ENCODE peak calls at places on chromosomes 4 and X, in five cellular contexts. D is left lung, V is IMR-90, N is upper lobe of right lung, H is gastrocnemius medialis. M is an unnamed sample.

GRCh38 chr4:73729534-73730165 is 10.7 kb upstream of the CXCL8 start:
- DNase-seq in N (peak), H (peak), V (peak), D (peak), M (peak)

GRCh38 chr4:139740531-139741041 is 75.0 kb downstream of the MGST2 start:
- DNase-seq in H (peak), N (peak), V (peak), D (peak), M (peak)

GRCh38 chr4:72591547-72591946 is 22.5 kb upstream of the ADAMTS3 start:
- DNase-seq in D (no peak), H (no peak), V (no peak), N (no peak), M (no peak)

GRCh38 chr4:121728798-121729226 is 32.0 kb upstream of the ANXA5 start:
- DNase-seq in D (no peak), H (no peak), V (peak), N (no peak), M (no peak)

GRCh38 chr4:73684097-73684496 is 56.3 kb upstream of the CXCL8 start:
- DNase-seq in D (no peak), H (no peak), V (peak), N (no peak), M (no peak)

GRCh38 chr4:186651624-186652023 is 72.0 kb downstream of the FAT1 start:
- DNase-seq in H (no peak), N (no peak), D (no peak), V (no peak), M (no peak)

GRCh38 chr4:1332686-1333085 is 14.3 kb upstream of the UVSSA start:
- DNase-seq in D (no peak), V (no peak), H (no peak), N (no peak), M (no peak)

GRCh38 chr4:13159041-13159620 is 325.0 kb downstream of the RAB28 start:
- DNase-seq in H (no peak), N (no peak), V (no peak), D (no peak), M (no peak)

GRCh38 chrX:153953342-153953830 is 8.9 kb upstream of the RENBP start:
- DNase-seq in H (peak), V (peak), N (peak), D (peak), M (peak)

GRCh38 chrX:24364326-24364725 is 3.9 kb downstream of the SUPT20HL1 start:
- DNase-seq in D (no peak), V (no peak), H (no peak), N (no peak), M (no peak)

GRCh38 chr4:11426716-11427115 is 2.0 kb downstream of the HS3ST1 start:
- DNase-seq in D (no peak), N (no peak), V (no peak), H (no peak), M (no peak)

GRCh38 chr4:48033825-48034413 is 17.3 kb downstream of the NIPAL1 start:
- DNase-seq in H (no peak), D (no peak), V (peak), N (no peak), M (no peak)

GRCh38 chr4:36278789-36279188 is 2.6 kb upstream of the DTHD1 start:
- DNase-seq in D (no peak), V (no peak), H (no peak), N (no peak), M (no peak)

GRCh38 chrX:137566746-137567473 is 983 bp downstream of the ZIC3 start:
- DNase-seq in V (no peak), D (no peak), N (no peak), H (no peak), M (no peak)

GRCh38 chrX:113728937-113729336 is 854.9 kb upstream of the HTR2C start:
- DNase-seq in N (no peak), H (no peak), D (no peak), V (no peak), M (no peak)

GRCh38 chrX:155876704-155877103 is 4.4 kb upstream of the VAMP7 start:
- DNase-seq in N (no peak), V (no peak), H (no peak), D (no peak), M (no peak)

GRCh38 chr4:147831452-147832192 is 99.7 kb downstream of the ARHGAP10 start:
- DNase-seq in N (no peak), V (peak), H (peak), D (no peak), M (no peak)

GRCh38 chr4:73053974-73054480 is 15.5 kb downstream of the COX18 start:
- DNase-seq in V (peak), H (no peak), N (no peak), D (no peak), M (no peak)

GRCh38 chrX:120310861-120311631 is at the start of gene TMEM255A:
- DNase-seq in D (no peak), N (peak), H (no peak), V (no peak), M (no peak)

GRCh38 chr4:110669663-110670062 is 46.8 kb upstream of the PITX2 start:
- DNase-seq in N (no peak), V (no peak), H (peak), D (no peak), M (no peak)

GRCh38 chrX:56569378-56570061 is 6.1 kb downstream of the UBQLN2 start:
- DNase-seq in H (no peak), V (peak), D (no peak), N (no peak), M (no peak)

GRCh38 chr4:87092389-87093141 is 127.9 kb downstream of the KLHL8 start:
- DNase-seq in H (peak), D (peak), N (peak), V (peak), M (peak)

GRCh38 chr4:5791654-5792053 is 80.7 kb downstream of the EVC start:
- DNase-seq in V (no peak), H (no peak), N (peak), D (no peak), M (no peak)

GRCh38 chrX:112868586-112868985 is 28.0 kb upstream of the AMOT start:
- DNase-seq in H (no peak), D (no peak), V (no peak), N (no peak), M (no peak)

GRCh38 chr4:183960912-183961569 is 55.9 kb downstream of the STOX2 start:
- DNase-seq in N (no peak), D (no peak), V (no peak), H (no peak), M (no peak)

GRCh38 chr4:184356366-184356765 is 118.0 kb downstream of the IRF2 start:
- DNase-seq in V (no peak), N (no peak), H (no peak), D (no peak), M (no peak)

GRCh38 chr4:7293703-7294102 is 101.4 kb downstream of the SORCS2 start:
- DNase-seq in H (no peak), N (no peak), V (no peak), D (no peak), M (no peak)

GRCh38 chr4:158496030-158496741 is 25.5 kb upstream of the RXFP1 start:
- DNase-seq in D (peak), V (no peak), N (peak), H (no peak), M (peak)

GRCh38 chr4:1204828-1205591 is 32.6 kb upstream of the SPON2 start:
- DNase-seq in N (peak), D (peak), H (peak), V (no peak), M (peak)

GRCh38 chr4:83890816-83891215 is 354.9 kb downstream of the GPAT3 start:
- DNase-seq in D (no peak), V (no peak), N (no peak), H (no peak), M (no peak)

GRCh38 chr4:83894831-83895230 is 358.9 kb downstream of the GPAT3 start:
- DNase-seq in H (no peak), N (no peak), V (no peak), D (no peak), M (no peak)

GRCh38 chr4:83890231-83890630 is 354.3 kb downstream of the GPAT3 start:
- DNase-seq in D (no peak), N (no peak), V (peak), H (no peak), M (no peak)

DNA sequence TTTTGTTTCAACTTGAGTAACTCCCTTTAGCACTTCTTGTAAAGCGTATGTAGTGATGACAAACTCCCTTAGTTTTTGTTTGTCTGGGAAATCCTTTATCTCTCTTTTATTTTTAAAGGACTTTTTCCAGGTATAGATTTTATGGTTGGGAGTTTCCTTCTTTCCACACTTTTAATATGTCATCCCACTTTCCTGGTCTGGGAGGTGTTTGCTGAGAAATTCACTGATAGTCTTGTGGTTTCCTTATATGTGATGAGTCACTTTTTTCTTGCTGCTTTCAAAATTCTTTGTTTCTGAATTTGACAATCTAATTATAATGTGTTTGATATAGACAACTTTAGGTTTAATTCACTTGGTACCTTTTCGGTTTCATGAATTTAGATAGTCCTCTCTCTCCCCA is 353.9 kb downstream of the GPAT3 start:
- DNase-seq in D (no peak), N (no peak), V (peak), H (no peak), M (no peak)
- H3K4me3 ChIP-seq in D (no peak), N (no peak), V (no peak), H (no peak), M (no peak)

GRCh38 chrX:2343413-2343812 is 157.4 kb downstream of the DHRSX start:
- DNase-seq in H (no peak), N (no peak), V (no peak), D (no peak), M (no peak)
- H3K27ac ChIP-seq in H (peak), N (no peak), V (peak), D (no peak), M (no peak)

GRCh38 chr4:94354474-94354896 is 11.8 kb upstream of the HPGDS start:
- DNase-seq in V (no peak), H (no peak), N (no peak), D (no peak), M (no peak)
- H3K4me3 ChIP-seq in V (no peak), H (no peak), N (no peak), D (no peak), M (no peak)

GRCh38 chr4:42489095-42489494 is 91.8 kb downstream of the SHISA3 start:
- DNase-seq in D (no peak), N (no peak), V (no peak), H (no peak), M (no peak)
- H3K27ac ChIP-seq in D (no peak), N (no peak), V (no peak), H (no peak), M (no peak)

GRCh38 chr4:2794707-2795557 is 2.0 kb downstream of the SH3BP2 start:
- DNase-seq in D (peak), V (peak), N (peak), H (no peak), M (peak)
- H3K4me3 ChIP-seq in D (peak), V (no peak), N (peak), H (no peak), M (peak)

GRCh38 chr4:76708986-76709385 is 189.0 kb downstream of the SOWAHB start:
- DNase-seq in N (no peak), D (no peak), V (no peak), H (no peak), M (no peak)
- H3K27ac ChIP-seq in N (peak), D (peak), V (peak), H (no peak), M (no peak)

M was measured in right lobe of liver.